ENCODE peak calls at places on chromosomes 16 and 17, in six cellular contexts. M is NT2/D1, R is mammary epithelial cell, L is brain microvascular endothelial cell, V is fibroblast of the aortic adventitia, H is HAP-1. A is an unnamed sample.

GRCh38 chr16:89471225-89471624 is 19.1 kb downstream of the ANKRD11 start:
- DNase-seq in M (no peak), R (peak; percentile 69), L (peak; percentile 58), V (peak; percentile 71), H (no peak), A (no peak)

GRCh38 chr17:29363716-29364115 is 26.4 kb upstream of the TAOK1 start:
- DNase-seq in M (no peak), R (peak; percentile 35), L (no peak), V (no peak), H (no peak), A (no peak)

GRCh38 chr17:4560837-4561241 is 462 bp upstream of the GGT6 start:
- DNase-seq in M (no peak), R (no peak), L (no peak), V (peak; percentile 39), H (no peak), A (no peak)

GRCh38 chr16:72256398-72257048 is 84.6 kb upstream of the PMFBP1 start:
- DNase-seq in M (no peak), R (peak; percentile 51), L (peak; percentile 27), V (peak; percentile 91), H (peak; percentile 38), A (no peak)

GRCh38 chr17:66268247-66268927 is 34.0 kb upstream of the PRKCA start:
- DNase-seq in M (no peak), R (peak; percentile 62), L (peak; percentile 48), V (peak; percentile 96), H (no peak), A (no peak)

GRCh38 chr16:80231118-80231515 is 309.7 kb upstream of the DYNLRB2 start:
- DNase-seq in M (no peak), R (peak; percentile 23), L (no peak), V (peak; percentile 42), H (no peak), A (no peak)

GRCh38 chr17:79667121-79667715 is 56.4 kb upstream of the RBFOX3 start:
- DNase-seq in M (no peak), R (no peak), L (no peak), V (no peak), H (no peak), A (no peak)

GRCh38 chr16:68707341-68708152 is 29.5 kb upstream of the CDH1 start:
- DNase-seq in M (peak; percentile 63), R (peak; percentile 97), L (peak; percentile 27), V (no peak), H (no peak), A (no peak)

GRCh38 chr16:11016993-11017392 is 72.6 kb downstream of the CLEC16A start:
- DNase-seq in M (no peak), R (peak; percentile 93), L (peak; percentile 80), V (peak; percentile 84), H (no peak), A (no peak)

GRCh38 chr16:10297341-10298006 is 88.4 kb upstream of the ATF7IP2 start:
- DNase-seq in M (no peak), R (no peak), L (no peak), V (no peak), H (peak; percentile 76), A (peak; percentile 95)

GRCh38 chr16:17238285-17239028 is 232.3 kb downstream of the XYLT1 start:
- DNase-seq in M (no peak), R (no peak), L (no peak), V (no peak), H (no peak), A (peak; percentile 51)

GRCh38 chr16:684961-685696 is 995 bp upstream of the JMJD8 start:
- DNase-seq in M (no peak), R (no peak), L (no peak), V (no peak), H (no peak), A (no peak)

GRCh38 chr16:10688291-10688690 is 6.4 kb downstream of the TEKT5 start:
- DNase-seq in M (no peak), R (no peak), L (no peak), V (no peak), H (no peak), A (no peak)

GRCh38 chr17:6608321-6608720 is 32.2 kb downstream of the KIAA0753 start:
- DNase-seq in M (no peak), R (peak; percentile 70), L (peak; percentile 14), V (peak; percentile 5), H (no peak), A (no peak)

GRCh38 chr17:78891406-78892061 is 11.5 kb downstream of the CEP295NL start:
- DNase-seq in M (no peak), R (no peak), L (no peak), V (no peak), H (no peak), A (no peak)

GRCh38 chr16:68319185-68319908 is 8.5 kb downstream of the PRMT7 start:
- DNase-seq in M (no peak), R (no peak), L (no peak), V (no peak), H (no peak), A (no peak)

DNA sequence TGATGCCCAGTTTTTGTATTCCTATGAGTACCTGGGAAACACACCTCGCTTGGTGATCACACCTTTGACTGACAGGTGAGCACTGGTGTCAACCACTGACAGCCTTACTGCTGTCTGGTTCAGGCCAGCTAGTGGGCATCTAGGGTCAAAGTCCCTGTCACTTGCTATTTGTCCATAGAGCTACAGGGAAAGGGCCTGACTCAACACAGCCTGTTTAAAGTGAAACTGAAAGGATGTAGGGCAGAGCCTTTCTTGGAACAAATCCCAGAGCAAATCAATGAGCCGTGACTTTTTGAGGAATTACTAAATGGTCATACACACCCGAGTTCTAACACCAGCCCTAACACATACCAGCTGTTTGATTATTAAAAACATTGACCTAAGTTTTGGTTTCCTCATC is 106.8 kb downstream of the DNAH9 start:
- DNase-seq in M (no peak), R (no peak), L (no peak), V (no peak), H (no peak), A (no peak)
- H3K4me3 ChIP-seq in M (no peak overlapping the region), R (no peak overlapping the region), L (no peak overlapping the region), V (no peak overlapping the region), H (no peak overlapping the region), A (no peak overlapping the region)

GRCh38 chr17:40097087-40097486 is 3.3 kb downstream of the NR1D1 start:
- DNase-seq in M (no peak), R (no peak), L (no peak), V (no peak), H (no peak), A (no peak)
- H3K4me3 ChIP-seq in M (no peak overlapping the region), R (no peak overlapping the region), L (no peak overlapping the region), V (peak overlapping the region; percentile 69), H (no peak overlapping the region), A (peak overlapping the region; percentile 46)

DNA sequence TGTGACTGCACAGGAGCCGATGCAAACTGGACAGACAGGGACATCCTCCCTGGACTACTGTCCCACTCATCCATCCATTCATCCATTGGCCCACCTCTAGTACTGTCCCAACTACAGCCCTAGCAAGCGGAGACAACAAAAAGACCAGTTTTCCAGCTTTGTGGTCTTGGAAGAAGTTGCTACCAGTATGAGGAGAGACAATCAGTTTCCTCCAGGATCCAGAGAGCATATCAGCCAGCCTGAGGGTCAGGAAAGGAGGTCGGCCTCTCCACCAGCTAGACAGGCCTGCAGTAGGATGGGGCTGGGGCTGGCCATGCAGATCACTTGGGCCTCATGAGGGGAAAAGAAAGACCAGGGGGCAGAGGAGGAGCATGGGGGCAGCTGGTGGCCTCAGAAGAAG is 16.8 kb downstream of the KRT33A start:
- DNase-seq in M (no peak), R (no peak), L (no peak), V (no peak), H (no peak), A (no peak)
- H3K4me3 ChIP-seq in M (no peak overlapping the region), R (no peak overlapping the region), L (no peak overlapping the region), V (no peak overlapping the region), H (no peak overlapping the region), A (no peak overlapping the region)

DNA sequence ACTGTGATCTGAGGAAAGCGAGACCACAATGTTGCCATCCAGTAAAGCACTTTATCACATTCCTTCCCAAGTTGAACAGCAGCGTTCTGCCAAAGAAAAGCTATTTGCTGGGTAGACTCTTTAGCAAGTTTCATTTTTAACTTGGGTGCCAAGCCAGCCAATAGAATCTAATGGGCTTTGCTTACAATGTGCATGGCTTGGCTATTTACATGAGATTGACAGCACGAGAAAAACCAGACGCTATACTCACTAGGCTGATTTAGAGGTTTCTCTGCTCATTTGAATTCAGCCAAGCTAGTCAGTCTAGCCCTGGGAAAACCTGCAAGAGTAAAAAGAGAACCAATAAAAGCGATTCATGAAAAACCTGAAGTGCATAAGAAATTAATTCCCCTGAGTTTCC is 108.9 kb downstream of the CDH13 start:
- DNase-seq in M (no peak), R (no peak), L (no peak), V (peak; percentile 87), H (no peak), A (no peak)
- H3K4me3 ChIP-seq in M (no peak overlapping the region), R (no peak overlapping the region), L (no peak overlapping the region), V (no peak overlapping the region), H (no peak overlapping the region), A (no peak overlapping the region)

DNA sequence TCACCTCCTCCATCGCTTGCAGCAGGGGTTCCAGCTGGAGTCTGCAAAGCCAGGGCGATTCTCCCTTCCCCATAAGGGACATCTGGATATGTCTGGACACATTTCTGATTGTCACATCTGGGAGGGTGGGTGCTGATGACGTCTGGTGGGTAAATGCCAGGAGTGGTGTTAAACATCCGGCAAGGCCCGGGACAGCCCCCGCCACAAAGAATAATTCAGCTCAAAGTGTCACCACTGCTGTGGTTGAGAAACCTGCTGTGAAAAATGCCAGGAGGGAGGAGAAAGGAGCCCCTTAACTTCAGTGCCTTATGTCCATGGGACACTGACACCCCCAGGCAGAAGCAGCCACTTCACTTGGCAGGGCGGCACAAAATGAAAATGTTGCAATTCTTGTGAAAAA is 179.4 kb upstream of the SDK2 start:
- DNase-seq in M (no peak), R (no peak), L (no peak), V (no peak), H (no peak), A (no peak)
- H3K4me3 ChIP-seq in M (no peak overlapping the region), R (no peak overlapping the region), L (no peak overlapping the region), V (no peak overlapping the region), H (no peak overlapping the region), A (no peak overlapping the region)

DNA sequence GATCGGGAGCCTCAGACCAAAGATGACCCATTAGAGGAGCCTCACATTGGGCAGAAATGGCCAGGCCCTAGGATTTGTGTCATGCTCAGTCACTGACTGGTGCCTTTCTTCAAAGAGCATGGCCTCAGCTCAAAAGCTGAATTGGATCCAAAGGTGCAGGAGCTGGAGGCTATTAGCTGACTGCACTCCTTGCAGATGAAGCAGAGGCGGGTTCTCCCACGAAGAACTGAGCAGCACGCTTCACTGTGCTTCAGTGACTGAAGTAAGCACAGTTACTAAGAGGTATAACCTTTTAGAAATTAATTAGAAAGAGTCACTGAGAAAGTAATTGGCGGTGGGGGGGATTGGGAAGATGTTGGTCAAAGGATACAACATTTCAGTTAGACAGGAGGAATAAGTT is 18.7 kb upstream of the COX10 start:
- DNase-seq in M (no peak), R (no peak), L (no peak), V (no peak), H (no peak), A (no peak)
- H3K4me3 ChIP-seq in M (no peak overlapping the region), R (no peak overlapping the region), L (no peak overlapping the region), V (no peak overlapping the region), H (no peak overlapping the region), A (no peak overlapping the region)

DNA sequence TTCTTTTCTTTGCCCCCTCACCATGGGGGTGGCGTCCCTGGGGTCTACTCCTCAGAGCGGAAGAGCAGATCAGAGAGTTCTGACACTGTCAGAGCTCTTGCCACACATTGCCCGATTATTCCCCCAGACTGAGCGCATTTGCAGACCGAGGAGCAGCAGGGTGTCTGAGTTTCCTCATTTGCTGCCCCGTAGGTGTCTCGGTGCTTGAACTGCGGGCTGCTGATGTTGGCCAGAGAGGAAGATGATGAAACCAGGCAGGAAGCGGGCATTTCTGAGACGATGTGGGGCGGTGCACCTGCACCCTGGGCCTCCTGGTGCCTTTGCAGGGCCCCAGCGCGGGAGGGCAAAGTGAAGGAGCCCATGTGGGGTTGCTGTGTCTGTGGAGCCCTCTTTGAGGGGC is 55.2 kb downstream of the ARSG start:
- DNase-seq in M (no peak), R (no peak), L (no peak), V (no peak), H (no peak), A (peak; percentile 65)
- H3K4me3 ChIP-seq in M (no peak overlapping the region), R (no peak overlapping the region), L (no peak overlapping the region), V (no peak overlapping the region), H (no peak overlapping the region), A (peak overlapping the region; percentile 1)